ENCODE peak calls at places on chromosomes 7 and 10, in five cellular contexts. V, Y, J, W and U are unnamed samples.
A peak's percentile ranks its signal among the peaks of the same experiment; 100 is the strongest.

GRCh38 chr10:49744091-49744685 is 17.9 kb downstream of the OGDHL start:
- DNase-seq in V (no peak), Y (no peak), J (no peak), W (no peak), U (no peak)

GRCh38 chr10:81914736-81915510 is 39.9 kb downstream of the NRG3 start:
- DNase-seq in V (no peak), Y (no peak), J (no peak), W (no peak), U (no peak)

GRCh38 chr10:25725917-25726716 is 207.9 kb upstream of the MYO3A start:
- DNase-seq in V (peak; percentile 49), Y (peak; percentile 55), J (no peak), W (peak; percentile 46), U (peak; percentile 44)

GRCh38 chr10:125392140-125392539 is 231.8 kb upstream of the CTBP2 start:
- DNase-seq in V (no peak), Y (no peak), J (no peak), W (no peak), U (no peak)

GRCh38 chr7:35248576-35249536 is 5.0 kb downstream of the TBX20 start:
- DNase-seq in V (no peak), Y (peak; percentile 14), J (peak; percentile 62), W (no peak), U (no peak)

GRCh38 chr10:79206300-79207095 is 137.7 kb downstream of the ZMIZ1 start:
- DNase-seq in V (no peak), Y (no peak), J (peak; percentile 63), W (no peak), U (no peak)

GRCh38 chr7:135079068-135079467 is 68.8 kb upstream of the TMEM140 start:
- DNase-seq in V (no peak), Y (no peak), J (no peak), W (no peak), U (no peak)

GRCh38 chr7:150435390-150436073 is 14.9 kb upstream of the GIMAP8 start:
- DNase-seq in V (no peak), Y (no peak), J (no peak), W (no peak), U (no peak)

GRCh38 chr10:76303682-76304316 is 872.4 kb downstream of the LRMDA start:
- DNase-seq in V (peak; percentile 50), Y (peak; percentile 77), J (no peak), W (peak; percentile 80), U (peak; percentile 60)

GRCh38 chr10:48926764-48927163 is 12.9 kb downstream of the LRRC18 start:
- DNase-seq in V (no peak), Y (no peak), J (no peak), W (no peak), U (no peak)